ENCODE peak calls at places on chromosomes 7 and 10, in eight cellular contexts. I is ureter; X is AG10803; U is anterior cingulate cortex; A is CD8-positive, alpha-beta memory T cell; G is HEK293T; P is posterior cingulate gyrus; W is SW 1271. J is an unnamed sample.

GRCh38 chr10:85864173-85864549 is 502.4 kb downstream of the GRID1 start:
- DNase-seq in U (no peak), W (no peak), X (no peak), P (no peak), A (no peak), G (no peak), I (no peak), J (no peak)

GRCh38 chr7:12646139-12646538 is 41.3 kb upstream of the ARL4A start:
- DNase-seq in A (no peak), U (no peak), I (no peak), W (no peak), G (no peak), X (peak), P (no peak), J (no peak)

GRCh38 chr7:140231779-140232491 is 55.2 kb upstream of the KDM7A start:
- DNase-seq in A (no peak), P (no peak), W (no peak), U (no peak), X (no peak), G (no peak), I (peak), J (no peak)

GRCh38 chr7:40899651-40900507 is 765.1 kb downstream of the SUGCT start:
- DNase-seq in W (no peak), U (no peak), G (no peak), P (peak), A (no peak), X (no peak), I (no peak), J (no peak)

GRCh38 chr10:3525832-3526449 is 259.1 kb downstream of the KLF6 start:
- DNase-seq in P (peak), U (no peak), G (peak), I (peak), X (peak), W (no peak), A (no peak), J (no peak)

GRCh38 chr7:108535744-108536143 is 9.8 kb upstream of the PNPLA8 start:
- DNase-seq in W (no peak), A (no peak), P (no peak), U (no peak), G (no peak), X (no peak), I (no peak), J (no peak)

GRCh38 chr10:43640603-43641002 is 8.1 kb downstream of the ZNF32 start:
- DNase-seq in X (no peak), I (no peak), G (no peak), P (no peak), A (no peak), U (no peak), W (no peak), J (no peak)

GRCh38 chr7:106309352-106309751 is 24.6 kb upstream of the NAMPT start:
- DNase-seq in P (no peak), G (no peak), W (no peak), I (no peak), A (no peak), U (no peak), X (no peak), J (no peak)

GRCh38 chr7:37491919-37492694 is 43.4 kb upstream of the ELMO1 start:
- DNase-seq in P (no peak), U (no peak), W (no peak), G (no peak), A (no peak), X (no peak), I (no peak), J (no peak)

J was measured in T-helper 9 cell.